ENCODE peak calls at places on chromosomes 7 and 10, in four cellular contexts. One of them, this sample, is unnamed.
A peak's percentile ranks its signal among the peaks of the same experiment; 100 is the strongest.

GRCh38 chr7:97075928-97076327 is 41.6 kb upstream of the SDHAF3 start:
- DNase-seq in H9: peak; percentile 42
- DNase-seq in fibroblast of lung: no peak
- DNase-seq in HCT116: peak; percentile 8
- DNase-seq in this sample: peak; percentile 49

GRCh38 chr7:3200504-3200903 is 100.5 kb upstream of the SDK1 start:
- DNase-seq in H9: peak; percentile 83
- DNase-seq in fibroblast of lung: peak; percentile 49
- DNase-seq in HCT116: peak; percentile 12
- DNase-seq in this sample: peak; percentile 88

GRCh38 chr10:127990846-127991542 is 84.1 kb downstream of the PTPRE start:
- DNase-seq in H9: no peak
- DNase-seq in HCT116: peak; percentile 65
- DNase-seq in fibroblast of lung: peak; percentile 98
- DNase-seq in this sample: no peak

GRCh38 chr10:112797221-112797620 is 152.8 kb upstream of the TCF7L2 start:
- DNase-seq in H9: no peak
- DNase-seq in fibroblast of lung: no peak
- DNase-seq in HCT116: no peak
- DNase-seq in this sample: peak; percentile 58

GRCh38 chr7:69276011-69276729 is 322.1 kb upstream of the AUTS2 start:
- DNase-seq in HCT116: no peak
- DNase-seq in H9: no peak
- DNase-seq in fibroblast of lung: peak; percentile 58
- DNase-seq in this sample: no peak

GRCh38 chr10:3248526-3249255 is 76.1 kb upstream of the PITRM1 start:
- DNase-seq in HCT116: peak; percentile 75
- DNase-seq in H9: no peak
- DNase-seq in fibroblast of lung: peak; percentile 95
- DNase-seq in this sample: no peak

GRCh38 chr10:29993319-29993876 is 66.0 kb downstream of the JCAD start:
- DNase-seq in HCT116: no peak
- DNase-seq in fibroblast of lung: no peak
- DNase-seq in H9: no peak
- DNase-seq in this sample: peak; percentile 70

GRCh38 chr10:93068411-93069244 is 5.1 kb upstream of the CYP26A1 start:
- DNase-seq in H9: peak; percentile 57
- DNase-seq in fibroblast of lung: peak; percentile 70
- DNase-seq in HCT116: no peak
- DNase-seq in this sample: peak; percentile 84

GRCh38 chr10:82622478-82622877 is 747.5 kb downstream of the NRG3 start:
- DNase-seq in H9: no peak
- DNase-seq in HCT116: no peak
- DNase-seq in fibroblast of lung: no peak
- DNase-seq in this sample: no peak

GRCh38 chr10:78165617-78166016 is 132.0 kb downstream of the RPS24 start:
- DNase-seq in HCT116: peak; percentile 26
- DNase-seq in H9: peak; percentile 48
- DNase-seq in fibroblast of lung: no peak
- DNase-seq in this sample: peak; percentile 78

GRCh38 chr10:349081-349480 is 213.8 kb downstream of the ZMYND11 start:
- DNase-seq in H9: no peak
- DNase-seq in fibroblast of lung: no peak
- DNase-seq in HCT116: no peak
- DNase-seq in this sample: peak; percentile 30

GRCh38 chr7:96694082-96694481 is 15.6 kb downstream of the SEM1 start:
- DNase-seq in HCT116: no peak
- DNase-seq in H9: no peak
- DNase-seq in fibroblast of lung: no peak
- DNase-seq in this sample: no peak

GRCh38 chr10:102800601-102801335 is 36.4 kb downstream of the CYP17A1 start:
- DNase-seq in HCT116: no peak
- DNase-seq in H9: no peak
- DNase-seq in fibroblast of lung: no peak
- DNase-seq in this sample: no peak

GRCh38 chr10:102796407-102797176 is 40.6 kb downstream of the CYP17A1 start:
- DNase-seq in HCT116: no peak
- DNase-seq in fibroblast of lung: peak; percentile 52
- DNase-seq in H9: no peak
- DNase-seq in this sample: no peak

GRCh38 chr10:102791754-102792153 is 45.5 kb downstream of the CYP17A1 start:
- DNase-seq in HCT116: no peak
- DNase-seq in fibroblast of lung: no peak
- DNase-seq in H9: no peak
- DNase-seq in this sample: no peak

GRCh38 chr10:102799691-102800435 is 37.4 kb downstream of the CYP17A1 start:
- DNase-seq in H9: no peak
- DNase-seq in fibroblast of lung: peak; percentile 49
- DNase-seq in HCT116: no peak
- DNase-seq in this sample: no peak

GRCh38 chr10:102795453-102796406 is 41.5 kb downstream of the CYP17A1 start:
- DNase-seq in H9: no peak
- DNase-seq in fibroblast of lung: no peak
- DNase-seq in HCT116: no peak
- DNase-seq in this sample: no peak
- H3K9ac ChIP-seq in H9: no peak overlapping the region
- H3K9ac ChIP-seq in fibroblast of lung: no peak overlapping the region
- H3K9ac ChIP-seq in HCT116: no peak overlapping the region
- H3K9ac ChIP-seq in this sample: no peak overlapping the region

DNA sequence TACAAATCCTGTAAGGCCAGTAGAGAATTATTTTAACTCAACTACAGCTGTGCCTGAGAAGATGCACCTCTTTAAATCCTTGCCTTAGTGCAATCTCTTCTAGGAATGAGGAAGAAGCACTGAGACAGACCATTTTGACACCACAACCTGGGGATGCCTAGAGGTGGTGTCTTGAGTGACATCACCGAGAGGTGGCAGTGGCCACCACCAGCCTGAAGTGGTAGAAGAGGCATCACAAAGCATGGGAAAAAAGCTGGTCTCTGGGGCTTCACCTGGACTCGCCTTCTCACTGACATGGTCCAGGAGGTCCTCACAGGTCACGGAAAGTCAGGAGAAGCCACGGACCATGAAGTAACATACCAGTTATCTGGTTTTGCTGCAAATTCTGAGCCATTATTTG is 99.2 kb upstream of the PDLIM1 start:
- DNase-seq in H9: no peak
- DNase-seq in HCT116: no peak
- DNase-seq in fibroblast of lung: no peak
- DNase-seq in this sample: no peak
- H3K4me1 ChIP-seq in H9: peaks cover 2% of the 10 kb centered on the region
- H3K4me1 ChIP-seq in HCT116: peaks cover 4% of the 10 kb centered on the region
- H3K4me1 ChIP-seq in fibroblast of lung: no peaks in the 10 kb centered on the region
- H3K4me1 ChIP-seq in this sample: peaks cover 5% of the 10 kb centered on the region

GRCh38 chr7:81690688-81691087 is 79.2 kb downstream of the HGF start:
- DNase-seq in fibroblast of lung: no peak
- DNase-seq in HCT116: no peak
- DNase-seq in H9: no peak
- DNase-seq in this sample: no peak

GRCh38 chr7:81691199-81691821 is 78.5 kb downstream of the HGF start:
- DNase-seq in HCT116: no peak
- DNase-seq in fibroblast of lung: peak; percentile 28
- DNase-seq in H9: no peak
- DNase-seq in this sample: no peak

GRCh38 chr7:81693080-81693479 is 76.8 kb downstream of the HGF start:
- DNase-seq in fibroblast of lung: no peak
- DNase-seq in HCT116: no peak
- DNase-seq in H9: no peak
- DNase-seq in this sample: no peak

GRCh38 chr7:81693894-81694293 is 76.0 kb downstream of the HGF start:
- DNase-seq in fibroblast of lung: no peak
- DNase-seq in H9: no peak
- DNase-seq in HCT116: no peak
- DNase-seq in this sample: no peak

GRCh38 chr7:81692146-81692905 is 77.5 kb downstream of the HGF start:
- DNase-seq in HCT116: no peak
- DNase-seq in H9: no peak
- DNase-seq in fibroblast of lung: peak; percentile 88
- DNase-seq in this sample: no peak
- H3K9ac ChIP-seq in HCT116: no peak overlapping the region
- H3K9ac ChIP-seq in H9: no peak overlapping the region
- H3K9ac ChIP-seq in fibroblast of lung: no peak overlapping the region
- H3K9ac ChIP-seq in this sample: no peak overlapping the region

GRCh38 chr7:34064511-34065158 is 159.3 kb downstream of the BMPER start:
- DNase-seq in fibroblast of lung: peak; percentile 68
- DNase-seq in H9: no peak
- DNase-seq in HCT116: no peak
- DNase-seq in this sample: no peak
- H3K4me1 ChIP-seq in fibroblast of lung: peaks cover 13% of the 10 kb centered on the region
- H3K4me1 ChIP-seq in H9: peaks cover 18% of the 10 kb centered on the region
- H3K4me1 ChIP-seq in HCT116: peaks cover 12% of the 10 kb centered on the region
- H3K4me1 ChIP-seq in this sample: peaks cover 4% of the 10 kb centered on the region

GRCh38 chr10:110268442-110268841 is 36.3 kb downstream of the SMNDC1 start:
- DNase-seq in HCT116: no peak
- DNase-seq in fibroblast of lung: no peak
- DNase-seq in H9: no peak
- DNase-seq in this sample: no peak

GRCh38 chr10:110267246-110267645 is 37.5 kb downstream of the SMNDC1 start:
- DNase-seq in fibroblast of lung: no peak
- DNase-seq in H9: no peak
- DNase-seq in HCT116: no peak
- DNase-seq in this sample: no peak

GRCh38 chr10:110268931-110269640 is 35.6 kb downstream of the SMNDC1 start:
- DNase-seq in H9: no peak
- DNase-seq in HCT116: no peak
- DNase-seq in fibroblast of lung: no peak
- DNase-seq in this sample: no peak

GRCh38 chr10:110273474-110273873 is 31.2 kb downstream of the SMNDC1 start:
- DNase-seq in fibroblast of lung: peak; percentile 73
- DNase-seq in HCT116: no peak
- DNase-seq in H9: no peak
- DNase-seq in this sample: no peak

DNA sequence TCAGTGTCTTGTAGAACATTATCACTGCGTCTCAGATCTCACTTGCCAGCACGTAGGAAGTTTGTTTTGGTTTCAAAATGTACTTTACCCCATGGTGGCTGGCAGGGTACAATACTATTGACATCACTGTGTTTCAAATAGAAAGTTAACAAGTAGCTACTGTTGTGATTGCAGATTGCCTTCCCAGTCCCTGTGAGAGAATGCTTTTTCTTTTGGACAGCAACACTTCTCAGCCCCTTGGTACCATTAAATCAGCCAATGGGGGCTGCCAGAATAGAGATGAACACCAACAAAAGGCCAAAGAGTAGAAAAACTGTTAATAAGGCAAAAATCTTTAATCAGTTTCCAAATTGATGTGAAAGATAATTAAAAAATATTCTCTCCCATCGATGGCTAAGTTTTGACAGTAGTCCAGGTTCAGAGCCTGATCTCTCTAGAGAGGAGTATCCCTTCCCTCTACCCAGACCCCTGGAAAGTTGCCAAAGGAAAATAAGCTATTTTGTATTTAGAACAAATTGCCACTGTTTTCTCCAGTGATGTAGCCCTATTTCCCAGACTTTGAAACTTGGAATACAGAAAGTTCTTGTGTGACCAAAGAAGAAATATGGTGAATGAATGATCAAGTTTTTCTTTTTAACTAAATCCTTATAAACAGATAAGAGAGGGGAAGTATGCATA is 34.9 kb downstream of the SMNDC1 start:
- DNase-seq in H9: no peak
- DNase-seq in HCT116: no peak
- DNase-seq in fibroblast of lung: peak; percentile 26
- DNase-seq in this sample: no peak
- H3K9ac ChIP-seq in H9: no peak overlapping the region
- H3K9ac ChIP-seq in HCT116: no peak overlapping the region
- H3K9ac ChIP-seq in fibroblast of lung: no peak overlapping the region
- H3K9ac ChIP-seq in this sample: no peak overlapping the region

GRCh38 chr7:151626422-151627115 is 106.9 kb upstream of the RHEB start:
- DNase-seq in HCT116: no peak
- DNase-seq in H9: peak; percentile 65
- DNase-seq in fibroblast of lung: peak; percentile 29
- DNase-seq in this sample: peak; percentile 83
- H3K4me1 ChIP-seq in HCT116: peaks cover 6% of the 10 kb centered on the region
- H3K4me1 ChIP-seq in H9: peaks cover 2% of the 10 kb centered on the region
- H3K4me1 ChIP-seq in fibroblast of lung: peaks cover 2% of the 10 kb centered on the region
- H3K4me1 ChIP-seq in this sample: no peaks in the 10 kb centered on the region

DNA sequence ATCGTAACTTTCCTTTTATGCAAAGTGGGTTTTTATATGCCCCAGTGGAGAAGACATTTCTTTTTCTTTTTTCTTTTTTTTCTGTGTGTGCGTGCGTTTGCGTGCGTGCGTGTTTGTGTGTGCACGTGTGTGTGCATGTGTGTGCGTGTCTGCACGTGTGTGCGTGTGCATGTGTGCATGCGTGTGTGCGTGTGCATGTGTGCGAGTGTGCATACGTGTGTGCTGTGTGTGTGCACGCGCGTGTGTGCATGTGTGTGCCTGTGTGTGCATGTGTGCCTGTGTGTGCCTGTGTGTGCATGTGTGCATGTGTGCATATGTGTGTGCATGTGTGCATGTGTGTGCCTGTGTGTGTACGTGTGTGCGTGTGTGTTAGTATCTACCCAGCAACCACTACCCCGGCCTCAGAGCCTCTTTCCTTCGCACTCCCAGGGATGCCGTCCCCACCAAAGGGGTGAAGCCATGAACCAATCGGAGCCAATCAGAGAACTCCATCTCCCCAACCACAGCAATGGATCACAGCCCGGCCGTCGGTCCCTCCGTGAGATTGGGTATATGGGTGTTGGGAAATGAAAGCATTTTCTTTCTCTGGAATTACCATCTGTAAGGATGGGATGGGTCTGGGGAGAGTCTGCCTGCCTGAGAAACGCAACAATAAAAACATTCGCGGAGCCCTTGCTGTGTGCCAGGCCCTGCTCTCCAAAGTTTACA is 92.3 kb downstream of the ELFN1 start:
- DNase-seq in fibroblast of lung: no peak
- DNase-seq in H9: no peak
- DNase-seq in HCT116: no peak
- DNase-seq in this sample: no peak
- H3K9ac ChIP-seq in fibroblast of lung: no peak overlapping the region
- H3K9ac ChIP-seq in H9: no peak overlapping the region
- H3K9ac ChIP-seq in HCT116: no peak overlapping the region
- H3K9ac ChIP-seq in this sample: no peak overlapping the region

GRCh38 chr10:12382157-12382548 is 32.8 kb downstream of the CAMK1D start:
- DNase-seq in fibroblast of lung: peak; percentile 64
- DNase-seq in H9: no peak
- DNase-seq in HCT116: no peak
- DNase-seq in this sample: no peak

GRCh38 chr10:12382956-12383531 is 33.7 kb downstream of the CAMK1D start:
- DNase-seq in H9: no peak
- DNase-seq in HCT116: no peak
- DNase-seq in fibroblast of lung: peak; percentile 56
- DNase-seq in this sample: no peak

GRCh38 chr10:12384906-12385305 is 35.6 kb downstream of the CAMK1D start:
- DNase-seq in H9: no peak
- DNase-seq in fibroblast of lung: no peak
- DNase-seq in HCT116: no peak
- DNase-seq in this sample: no peak

GRCh38 chr10:12380999-12381398 is 31.7 kb downstream of the CAMK1D start:
- DNase-seq in H9: no peak
- DNase-seq in fibroblast of lung: no peak
- DNase-seq in HCT116: no peak
- DNase-seq in this sample: no peak

GRCh38 chr10:12381536-12382156 is 32.3 kb downstream of the CAMK1D start:
- DNase-seq in fibroblast of lung: no peak
- DNase-seq in HCT116: no peak
- DNase-seq in H9: no peak
- DNase-seq in this sample: no peak
- H3K4me1 ChIP-seq in fibroblast of lung: no peaks in the 10 kb centered on the region
- H3K4me1 ChIP-seq in HCT116: no peaks in the 10 kb centered on the region
- H3K4me1 ChIP-seq in H9: no peaks in the 10 kb centered on the region
- H3K4me1 ChIP-seq in this sample: no peaks in the 10 kb centered on the region

This sample was measured in endodermal cell.